ENCODE peak calls at places on chromosome 1, in six cellular contexts. Z is progenitor cell of endocrine pancreas; J is CD4-positive, alpha-beta T cell; T is omental fat pad; O is body of pancreas; R is left lung. K is an unnamed sample.

GRCh38 chr1:225809842-225810578 is at the start of gene EPHX1:
- DNase-seq in Z (peak), J (peak), T (peak), O (peak), R (peak), K (peak)

GRCh38 chr1:101198842-101199636 is 37.8 kb upstream of the S1PR1 start:
- DNase-seq in Z (no peak), J (no peak), T (no peak), O (no peak), R (no peak), K (no peak)

GRCh38 chr1:119790481-119791198 is 20.6 kb downstream of the REG4 start:
- DNase-seq in Z (no peak), J (no peak), T (no peak), O (no peak), R (no peak), K (no peak)

GRCh38 chr1:25947027-25947426 is 40.8 kb upstream of the STMN1 start:
- DNase-seq in Z (no peak), J (no peak), T (no peak), O (no peak), R (no peak), K (no peak)

GRCh38 chr1:158028956-158029355 is 35.5 kb downstream of the KIRREL1 start:
- DNase-seq in Z (no peak), J (no peak), T (no peak), O (no peak), R (no peak), K (no peak)

GRCh38 chr1:185152187-185152767 is 4.5 kb downstream of the TRMT1L start:
- DNase-seq in Z (no peak), J (no peak), T (no peak), O (no peak), R (no peak), K (no peak)

GRCh38 chr1:12518956-12519707 is 98.9 kb downstream of the DHRS3 start:
- DNase-seq in Z (no peak), J (no peak), T (no peak), O (peak), R (no peak), K (no peak)

GRCh38 chr1:41888756-41889155 is 30.0 kb downstream of the HIVEP3 start:
- DNase-seq in Z (no peak), J (no peak), T (no peak), O (no peak), R (no peak), K (no peak)

GRCh38 chr1:15718199-15718601 is 17.9 kb upstream of the SLC25A34 start:
- DNase-seq in Z (no peak), J (no peak), T (no peak), O (no peak), R (no peak), K (no peak)
- TF ChIP-seq CTCF in Z (no peak), J (no peak), T (no peak), O (no peak), R (no peak), K (no peak)

GRCh38 chr1:71200503-71200902 is 119.7 kb upstream of the ZRANB2 start:
- DNase-seq in Z (no peak), J (no peak), T (no peak), O (no peak), R (no peak), K (no peak)

GRCh38 chr1:71193153-71193552 is 112.3 kb upstream of the ZRANB2 start:
- DNase-seq in Z (no peak), J (no peak), T (no peak), O (peak), R (no peak), K (no peak)

GRCh38 chr1:71191520-71191919 is 110.7 kb upstream of the ZRANB2 start:
- DNase-seq in Z (no peak), J (no peak), T (no peak), O (no peak), R (no peak), K (no peak)

GRCh38 chr1:71190843-71191242 is 110.0 kb upstream of the ZRANB2 start:
- DNase-seq in Z (no peak), J (no peak), T (no peak), O (no peak), R (no peak), K (no peak)

GRCh38 chr1:71196685-71197084 is 115.8 kb upstream of the ZRANB2 start:
- DNase-seq in Z (no peak), J (no peak), T (no peak), O (no peak), R (no peak), K (no peak)
- TF ChIP-seq CTCF in Z (peak), J (no peak), T (no peak), O (no peak), R (peak), K (peak)

GRCh38 chr1:56578963-56579875 is at the start of gene PLPP3:
- DNase-seq in Z (peak), J (no peak), T (peak), O (peak), R (peak), K (peak)
- TF ChIP-seq CTCF in Z (peak), J (no peak), T (no peak), O (peak), R (peak), K (peak)

GRCh38 chr1:223844521-223844961 is 1.2 kb downstream of the TP53BP2 start:
- DNase-seq in Z (no peak), J (no peak), T (no peak), O (no peak), R (no peak), K (no peak)
- TF ChIP-seq CTCF in Z (no peak), J (no peak), T (no peak), O (no peak), R (no peak), K (no peak)

DNA sequence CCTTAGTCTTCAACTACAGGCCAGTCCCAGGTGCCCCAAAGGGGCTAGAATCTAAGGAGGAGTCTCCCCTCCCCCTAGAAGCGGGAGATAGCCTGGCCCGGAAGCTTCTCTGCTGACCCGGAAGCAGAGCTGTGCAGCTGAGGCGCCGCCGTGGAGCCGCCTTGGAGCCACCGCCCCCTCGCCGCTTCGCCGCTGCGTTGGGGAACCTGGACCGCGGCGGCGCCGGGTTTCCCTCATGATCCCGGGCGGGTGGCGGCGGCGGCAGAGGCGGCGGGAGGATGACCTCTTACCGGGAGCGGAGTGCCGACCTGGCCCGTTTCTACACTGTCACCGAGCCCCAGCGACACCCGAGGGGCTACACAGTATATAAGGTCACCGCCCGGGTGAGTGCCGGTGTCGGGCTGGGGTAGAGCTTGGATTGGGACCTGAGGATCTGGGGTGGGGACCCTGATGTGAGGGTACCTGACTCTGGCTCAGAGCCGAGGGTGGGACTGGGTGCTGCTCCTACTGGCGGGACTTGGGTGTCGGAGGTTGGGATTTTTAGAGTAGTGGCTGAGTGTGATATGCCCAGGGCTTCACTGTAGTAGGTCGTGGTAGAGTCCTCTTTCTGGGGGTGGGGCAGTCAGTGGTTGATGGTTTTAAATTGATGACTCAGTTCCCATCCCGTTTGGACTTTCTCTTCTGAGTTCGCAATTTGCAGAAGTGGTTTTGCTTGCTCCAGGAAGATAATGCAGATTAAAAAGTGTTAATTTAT is at the start of gene RPS6KC1:
- DNase-seq in Z (peak), J (peak), T (peak), O (peak), R (peak), K (peak)
- TF ChIP-seq CTCF in Z (peak), J (no peak), T (no peak), O (peak), R (no peak), K (no peak)

GRCh38 chr1:243756529-243756928 is 93.5 kb downstream of the AKT3 start:
- DNase-seq in Z (no peak), J (no peak), T (no peak), O (no peak), R (no peak), K (no peak)
- TF ChIP-seq CTCF in Z (no peak), J (no peak), T (no peak), O (no peak), R (no peak), K (no peak)

GRCh38 chr1:47787560-47787959 is 209.6 kb downstream of the TRABD2B start:
- DNase-seq in Z (no peak), J (no peak), T (no peak), O (no peak), R (no peak), K (no peak)

GRCh38 chr1:47786301-47786700 is 210.9 kb downstream of the TRABD2B start:
- DNase-seq in Z (no peak), J (no peak), T (no peak), O (no peak), R (no peak), K (no peak)

GRCh38 chr1:47784294-47784650 is 212.9 kb downstream of the TRABD2B start:
- DNase-seq in Z (no peak), J (no peak), T (no peak), O (no peak), R (no peak), K (no peak)

GRCh38 chr1:47785118-47785517 is 212.1 kb downstream of the TRABD2B start:
- DNase-seq in Z (no peak), J (no peak), T (no peak), O (no peak), R (no peak), K (no peak)

DNA sequence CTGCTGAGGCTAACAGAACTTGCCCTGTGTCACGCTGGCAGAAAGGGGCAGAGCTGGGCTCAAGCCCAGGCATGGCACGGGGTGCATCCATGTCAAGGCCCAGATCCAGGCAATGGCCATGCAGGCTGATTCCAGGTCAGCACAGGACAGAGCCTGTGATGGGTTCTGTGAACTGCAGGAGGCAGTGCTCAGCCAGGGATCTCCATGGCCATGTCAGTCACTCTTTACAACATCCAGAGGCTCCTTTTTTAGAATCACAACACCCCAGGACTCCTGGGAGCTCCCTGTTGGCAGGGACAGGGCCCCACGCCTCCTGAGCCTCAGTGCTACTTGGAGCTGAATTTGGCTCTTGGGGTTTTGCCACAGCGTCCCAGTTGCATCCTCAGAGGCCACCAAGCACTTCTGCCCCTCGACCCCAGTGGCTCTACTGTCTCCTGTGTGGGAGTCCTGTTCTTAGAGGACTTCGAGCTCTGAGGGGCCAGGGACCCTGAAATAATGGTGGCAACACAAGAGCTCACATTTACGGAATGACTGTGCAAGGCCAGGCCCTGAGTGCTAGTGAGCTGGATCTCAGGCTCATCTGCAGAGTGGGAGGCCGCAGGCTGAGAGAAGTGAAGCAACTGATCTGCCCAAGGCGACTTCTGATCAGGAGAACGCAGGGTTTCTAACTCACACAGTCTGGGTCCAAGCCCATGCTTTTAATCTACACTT is 211.5 kb downstream of the TRABD2B start:
- DNase-seq in Z (no peak), J (no peak), T (no peak), O (no peak), R (no peak), K (no peak)
- TF ChIP-seq CTCF in Z (peak), J (no peak), T (no peak), O (peak), R (no peak), K (peak)

K was measured in D721Med.